ENCODE peak calls at places on chromosomes 12 and 14, in six cellular contexts. O is HepG2, M is IMR-90, A is A549, J is K562, B is GM12878. I is an unnamed sample.

GRCh38 chr14:94011795-94012194 is 14.3 kb upstream of the OTUB2 start:
- DNase-seq in J (no peak), A (no peak), M (no peak), B (no peak), O (no peak), I (no peak)

GRCh38 chr12:40012709-40013108 is 93.2 kb downstream of the SLC2A13 start:
- DNase-seq in O (no peak), J (no peak), B (no peak), M (peak), A (no peak), I (no peak)

GRCh38 chr12:56932867-56933266 is 1.3 kb downstream of the SDR9C7 start:
- DNase-seq in B (no peak), A (no peak), O (no peak), M (no peak), J (peak), I (no peak)

GRCh38 chr12:67667276-67668073 is 18.9 kb downstream of the DYRK2 start:
- DNase-seq in M (no peak), J (no peak), O (no peak), B (no peak), A (no peak), I (no peak)

GRCh38 chr14:71143391-71144290 is 236.4 kb downstream of the PCNX1 start:
- DNase-seq in O (peak), A (no peak), J (peak), M (peak), B (no peak), I (no peak)

GRCh38 chr12:50162225-50162624 is 4.9 kb downstream of the CERS5 start:
- DNase-seq in B (no peak), O (no peak), J (no peak), M (peak), A (no peak), I (no peak)

GRCh38 chr14:103188691-103189480 is 65.6 kb downstream of the TNFAIP2 start:
- DNase-seq in J (no peak), A (no peak), M (no peak), B (no peak), O (no peak), I (no peak)

GRCh38 chr14:32078030-32078793 is 1.1 kb downstream of the ARHGAP5 start:
- DNase-seq in B (no peak), A (peak), J (peak), O (peak), M (peak), I (peak)

GRCh38 chr14:52313903-52314481 is at the start of gene PTGER2:
- DNase-seq in B (no peak), M (peak), A (peak), J (peak), O (no peak), I (peak)

GRCh38 chr12:78087363-78087675 is 256.6 kb downstream of the NAV3 start:
- DNase-seq in O (no peak), A (no peak), B (no peak), M (peak), J (no peak), I (no peak)

GRCh38 chr14:50932592-50933500 is 11.4 kb downstream of the PYGL start:
- DNase-seq in A (no peak), M (peak), O (no peak), B (no peak), J (no peak), I (no peak)

GRCh38 chr12:94987806-94988205 is 15.7 kb downstream of the NDUFA12 start:
- DNase-seq in B (no peak), M (no peak), O (no peak), J (no peak), A (no peak), I (no peak)

GRCh38 chr12:107388263-107388662 is 294.9 kb upstream of the CRY1 start:
- DNase-seq in J (no peak), M (no peak), B (no peak), A (no peak), O (no peak), I (no peak)

GRCh38 chr12:116222358-116222757 is 55.1 kb downstream of the MED13L start:
- DNase-seq in J (no peak), M (peak), O (peak), A (no peak), B (no peak), I (no peak)

GRCh38 chr12:13278249-13278787 is 81.8 kb downstream of the EMP1 start:
- DNase-seq in A (peak), O (peak), B (no peak), J (peak), M (peak), I (peak)

GRCh38 chr14:68308695-68309094 is 484.2 kb downstream of the ZFP36L1 start:
- DNase-seq in B (no peak), J (no peak), M (no peak), A (no peak), O (no peak), I (no peak)

GRCh38 chr12:21989819-21990412 is 48.7 kb upstream of the ABCC9 start:
- DNase-seq in O (peak), M (peak), J (no peak), B (no peak), A (no peak), I (no peak)

GRCh38 chr12:122366685-122367475 is 55.6 kb downstream of the CLIP1 start:
- DNase-seq in J (peak), O (peak), M (peak), B (no peak), A (peak), I (no peak)

GRCh38 chr14:80275208-80275850 is 64.0 kb upstream of the DIO2 start:
- DNase-seq in O (no peak), A (no peak), B (no peak), M (peak), J (no peak), I (no peak)

GRCh38 chr12:111437816-111438454 is 32.2 kb downstream of the SH2B3 start:
- DNase-seq in A (no peak), O (no peak), B (no peak), J (no peak), M (peak), I (no peak)

GRCh38 chr12:67996347-67996746 is 7.1 kb downstream of the IFNG-AS1 start:
- DNase-seq in B (no peak), A (no peak), J (no peak), O (no peak), M (no peak), I (no peak)

GRCh38 chr12:18323159-18323558 is 61.8 kb downstream of the PIK3C2G start:
- DNase-seq in A (no peak), O (no peak), J (no peak), M (peak), B (no peak), I (no peak)

GRCh38 chr14:101055776-101056374 is 152.4 kb upstream of the RTL1 start:
- DNase-seq in M (peak), O (no peak), B (no peak), A (no peak), J (no peak), I (no peak)

GRCh38 chr12:122726056-122726558 is 4.5 kb downstream of the HCAR1 start:
- DNase-seq in O (peak), A (no peak), J (no peak), M (no peak), B (peak), I (no peak)

GRCh38 chr14:34203271-34203722 is 252.4 kb upstream of the EGLN3 start:
- DNase-seq in J (no peak), A (no peak), B (no peak), M (no peak), O (no peak), I (no peak)

GRCh38 chr14:66495214-66496098 is 9.3 kb downstream of the CCDC196 start:
- DNase-seq in J (peak), O (peak), A (peak), B (peak), M (peak), I (peak)

GRCh38 chr12:54680374-54680773 is 32.2 kb upstream of the DCD start:
- DNase-seq in M (peak), A (peak), O (peak), B (no peak), J (peak), I (peak)

GRCh38 chr14:51732494-51733080 is 80.9 kb downstream of the FRMD6 start:
- DNase-seq in J (no peak), O (no peak), M (no peak), B (no peak), A (no peak), I (no peak)

GRCh38 chr14:36522972-36523685 is 3.1 kb upstream of the NKX2-1 start:
- DNase-seq in O (no peak), A (no peak), B (no peak), J (no peak), M (no peak), I (no peak)

GRCh38 chr14:53542692-53543091 is 389.6 kb upstream of the DDHD1 start:
- DNase-seq in O (peak), B (no peak), M (peak), A (no peak), J (no peak), I (no peak)

GRCh38 chr14:40053396-40053795 is 621.2 kb upstream of the FBXO33 start:
- DNase-seq in B (no peak), O (no peak), M (no peak), A (no peak), J (no peak), I (no peak)

GRCh38 chr14:67265131-67265530 is 23.9 kb downstream of the PALS1 start:
- DNase-seq in A (no peak), B (no peak), J (no peak), O (no peak), M (peak), I (no peak)

GRCh38 chr14:33938131-33938949 is 12.5 kb downstream of the EGLN3 start:
- DNase-seq in J (peak), A (peak), O (peak), M (no peak), B (peak), I (peak)

GRCh38 chr12:6987956-6988573 is 17.4 kb downstream of the EMG1 start:
- DNase-seq in J (no peak), M (no peak), O (no peak), A (no peak), B (no peak), I (no peak)

GRCh38 chr12:46442723-46443122 is 70.2 kb upstream of the SLC38A2 start:
- DNase-seq in A (no peak), O (no peak), J (no peak), B (no peak), M (peak), I (no peak)

GRCh38 chr12:46445093-46445492 is 72.5 kb upstream of the SLC38A2 start:
- DNase-seq in J (no peak), B (no peak), A (no peak), M (no peak), O (no peak), I (no peak)

GRCh38 chr12:46443594-46444263 is 71.2 kb upstream of the SLC38A2 start:
- DNase-seq in M (no peak), J (no peak), B (no peak), A (no peak), O (no peak), I (no peak)

GRCh38 chr12:46446645-46447044 is 74.1 kb upstream of the SLC38A2 start:
- DNase-seq in O (no peak), J (no peak), B (no peak), A (no peak), M (no peak), I (no peak)

DNA sequence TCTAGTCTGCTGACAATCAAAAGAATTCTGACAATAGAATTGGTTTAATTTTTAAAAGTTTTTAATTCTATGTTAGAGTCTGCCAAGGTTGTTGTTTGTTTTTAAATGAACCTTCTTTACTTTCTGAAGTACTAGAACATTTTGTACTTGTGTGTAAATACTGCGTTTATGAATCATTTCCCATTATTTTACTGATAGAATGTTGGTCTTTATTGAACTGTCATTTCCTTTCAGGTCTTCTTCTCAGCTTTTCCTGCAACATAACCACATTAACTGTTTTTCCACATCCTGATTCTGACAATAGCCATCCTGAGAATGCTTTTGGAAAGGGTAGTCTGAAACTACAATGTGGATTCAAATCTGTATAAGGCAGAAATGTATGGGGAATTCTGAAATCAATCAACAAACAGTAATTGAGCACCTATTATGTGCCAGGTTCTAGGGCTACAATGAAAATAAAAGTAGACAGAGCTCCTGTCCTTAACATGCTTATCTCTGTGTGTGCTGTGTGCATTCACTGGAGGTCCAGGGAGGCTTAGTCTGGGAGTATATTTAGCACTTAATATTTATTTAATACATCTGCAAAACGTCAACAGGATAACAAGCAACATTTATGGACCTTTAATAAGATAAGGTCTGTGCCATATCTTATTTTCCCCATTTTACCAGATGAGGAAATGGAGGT is 73.1 kb upstream of the SLC38A2 start:
- DNase-seq in B (no peak), M (no peak), A (no peak), J (no peak), O (no peak), I (no peak)
- TF ChIP-seq BHLHE40 in B (no peak), M (no peak), A (no peak), J (no peak), O (no peak), I (no peak)

GRCh38 chr12:123860369-123860768 is 98.3 kb downstream of the DNAH10 start:
- DNase-seq in B (no peak), M (no peak), A (no peak), O (no peak), J (no peak), I (no peak)
- TF ChIP-seq BHLHE40 in B (no peak), M (no peak), A (no peak), O (no peak), J (no peak), I (no peak)

DNA sequence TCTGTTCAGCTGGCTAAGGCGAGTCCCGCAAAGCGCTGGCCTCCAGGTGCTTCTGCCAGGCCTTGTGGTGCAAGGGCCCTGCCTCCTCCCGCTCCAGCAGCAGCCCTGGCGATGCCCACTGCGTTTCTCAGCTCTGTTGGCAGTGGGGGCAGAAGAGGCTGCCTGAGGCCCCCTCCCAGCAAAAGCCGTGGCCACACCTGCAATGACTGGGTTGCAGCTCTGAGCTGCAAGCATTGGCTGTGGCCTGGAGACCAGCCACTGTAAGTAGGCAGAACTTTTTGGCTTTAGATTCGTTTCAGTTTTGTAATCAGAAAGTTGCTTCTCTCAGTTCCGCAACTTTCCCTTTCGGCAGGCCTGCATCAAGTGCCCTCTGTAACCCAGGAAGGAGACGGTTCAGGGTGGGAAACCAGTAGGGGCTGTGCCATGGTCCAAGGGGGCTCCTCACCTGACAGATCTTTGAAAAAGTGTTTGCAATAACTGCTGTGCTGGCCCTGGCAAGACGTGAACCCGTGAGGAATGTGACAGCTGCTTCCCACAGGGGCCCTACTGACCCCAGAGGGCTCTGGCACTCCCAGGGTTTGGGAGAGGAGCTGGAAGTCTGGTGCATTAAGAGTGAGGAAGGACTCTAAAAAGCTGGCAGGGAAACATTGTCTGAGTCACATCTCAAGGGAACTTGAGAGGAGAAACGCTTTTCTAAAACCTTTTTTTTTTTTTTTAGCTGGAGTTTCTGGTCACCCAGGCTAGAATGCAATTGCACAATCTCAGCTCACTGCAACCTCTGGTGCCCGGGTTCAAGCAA is 54.5 kb upstream of the MAX start:
- DNase-seq in A (no peak), M (peak), B (peak), J (no peak), O (no peak), I (no peak)
- TF ChIP-seq BHLHE40 in A (no peak), M (no peak), B (peak), J (no peak), O (no peak), I (no peak)

GRCh38 chr12:10621278-10621677 is 7.9 kb upstream of the MAGOHB start:
- DNase-seq in M (no peak), O (no peak), J (no peak), B (no peak), A (no peak), I (no peak)

GRCh38 chr12:10617868-10618267 is 4.5 kb upstream of the MAGOHB start:
- DNase-seq in O (no peak), J (peak), B (no peak), M (peak), A (no peak), I (no peak)

GRCh38 chr12:10620078-10620779 is 6.8 kb upstream of the MAGOHB start:
- DNase-seq in B (no peak), O (no peak), A (no peak), M (no peak), J (no peak), I (no peak)

GRCh38 chr12:10615532-10615931 is 2.1 kb upstream of the MAGOHB start:
- DNase-seq in A (no peak), M (no peak), B (no peak), O (no peak), J (no peak), I (no peak)

DNA sequence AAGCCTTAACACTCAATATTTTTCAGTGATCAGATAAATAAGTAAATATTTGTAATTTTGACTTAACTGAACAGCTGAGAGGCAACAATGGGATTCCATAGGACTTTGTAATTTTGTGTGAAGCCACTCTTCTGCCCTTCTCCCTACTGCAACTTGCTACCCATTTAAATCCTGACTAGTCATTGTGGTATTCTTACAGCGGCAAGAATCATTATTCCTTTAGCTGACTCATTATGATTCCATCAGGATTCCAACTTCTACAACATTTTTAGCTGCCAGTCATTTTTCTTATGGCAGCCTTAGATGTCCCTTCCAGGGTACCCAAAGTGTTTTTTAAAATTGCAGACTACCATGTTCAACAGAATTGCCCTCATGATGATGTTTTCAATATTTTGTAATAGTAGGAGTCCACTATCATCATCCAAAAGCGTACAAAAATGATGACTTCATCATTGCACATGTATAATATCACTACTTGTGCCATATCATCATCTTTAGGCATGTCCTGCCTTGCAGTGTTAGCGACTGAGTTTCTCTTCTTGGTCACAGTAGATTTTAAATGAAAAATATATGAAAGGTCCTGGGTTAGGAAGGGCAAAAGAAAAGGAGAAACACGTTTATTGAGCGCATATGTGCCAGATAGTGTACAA is 5.1 kb upstream of the MAGOHB start:
- DNase-seq in M (peak), J (peak), O (no peak), A (no peak), B (no peak), I (no peak)
- TF ChIP-seq BHLHE40 in M (no peak), J (no peak), O (no peak), A (no peak), B (no peak), I (no peak)

DNA sequence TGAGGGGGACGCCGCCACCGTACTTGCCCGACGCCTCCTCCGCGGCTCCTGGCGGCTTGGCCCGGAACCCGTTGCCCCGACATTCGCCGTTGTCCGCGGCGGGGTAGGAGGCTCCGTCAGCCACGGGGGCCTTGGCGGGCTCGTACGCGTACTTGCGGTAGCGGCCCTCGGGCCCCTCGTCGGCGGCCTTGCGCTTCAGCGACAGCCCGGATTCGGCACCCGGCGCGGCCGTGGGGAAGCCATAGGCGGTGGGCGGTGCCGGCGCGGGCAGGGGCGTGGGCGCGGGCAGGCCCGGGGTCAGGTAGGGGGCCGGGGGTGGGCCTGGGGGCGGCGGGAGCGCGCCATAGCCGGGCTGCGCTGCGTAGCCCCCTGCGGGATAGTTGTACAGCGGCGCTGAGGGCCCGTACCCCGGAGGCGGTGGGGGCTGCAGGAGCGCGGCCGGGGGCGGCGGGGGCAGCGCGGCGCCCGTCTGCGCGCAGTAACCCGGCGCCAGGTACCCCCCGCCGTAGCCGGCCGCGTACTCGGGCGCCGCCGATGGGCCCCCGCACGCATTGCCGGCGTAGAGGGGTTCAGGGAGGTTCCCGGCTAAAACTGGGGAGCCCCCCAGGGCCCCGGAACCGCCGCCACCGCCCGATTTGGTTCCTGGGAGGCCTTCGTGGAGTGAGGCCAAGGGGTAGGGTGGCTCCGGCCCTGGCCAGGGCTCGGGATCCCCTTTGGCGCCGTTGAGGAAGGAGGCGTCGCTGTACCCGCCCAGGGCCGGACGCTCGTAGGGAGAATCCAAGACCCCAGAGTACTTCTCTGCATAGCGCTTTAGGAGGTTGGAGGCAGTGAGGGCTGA is 26.9 kb downstream of the FIGNL2 start:
- DNase-seq in J (no peak), A (no peak), O (no peak), B (no peak), M (no peak), I (no peak)
- TF ChIP-seq BHLHE40 in J (no peak), A (no peak), O (no peak), B (no peak), M (no peak), I (no peak)

GRCh38 chr12:12121022-12121421 is 50.3 kb downstream of the BCL2L14 start:
- DNase-seq in O (no peak), A (no peak), J (no peak), M (no peak), B (no peak), I (no peak)

GRCh38 chr12:12123209-12123608 is 52.5 kb downstream of the BCL2L14 start:
- DNase-seq in B (no peak), O (no peak), M (no peak), J (no peak), A (no peak), I (no peak)

GRCh38 chr12:12128665-12129064 is 57.9 kb downstream of the BCL2L14 start:
- DNase-seq in B (no peak), O (no peak), A (no peak), M (no peak), J (no peak), I (no peak)

GRCh38 chr12:12127304-12127703 is 56.6 kb downstream of the BCL2L14 start:
- DNase-seq in O (no peak), M (no peak), B (no peak), J (peak), A (no peak), I (no peak)

GRCh38 chr12:12126551-12126950 is 55.8 kb downstream of the BCL2L14 start:
- DNase-seq in J (no peak), M (no peak), A (no peak), O (no peak), B (no peak), I (no peak)
- TF ChIP-seq BHLHE40 in J (no peak), M (no peak), A (no peak), O (no peak), B (no peak), I (no peak)

I was measured in HEK293T.